ENCODE peak calls at places on chromosomes 1 and 21, in five cellular contexts. K is nephron progenitor cell; T is putamen; Q is T-helper 9 cell; L is activated naive CD4-positive, alpha-beta T cell treated with anti-CD3 and anti-CD28 coated beads, Interleukin-2, amount 10 ng/mL, durations not matched to agents 7 days and 5 days. O is an unnamed sample.

GRCh38 chr1:167922611-167923074 is 8.7 kb upstream of the ADCY10 start:
- DNase-seq in K (no peak), T (no peak), Q (no peak), L (no peak), O (no peak)

GRCh38 chr1:19083081-19083480 is 126.6 kb upstream of the IFFO2 start:
- DNase-seq in K (no peak), T (no peak), Q (no peak), L (no peak), O (no peak)

GRCh38 chr1:160006312-160006940 is 25.4 kb downstream of the PIGM start:
- DNase-seq in K (peak), T (no peak), Q (peak), L (peak), O (no peak)

GRCh38 chr21:15552914-15553491 is 176.8 kb upstream of the USP25 start:
- DNase-seq in K (no peak), T (peak), Q (no peak), L (no peak), O (no peak)

GRCh38 chr1:161298116-161298515 is 11.7 kb downstream of the MPZ start:
- DNase-seq in K (no peak), T (no peak), Q (no peak), L (no peak), O (no peak)

GRCh38 chr1:223545325-223545724 is 120.2 kb downstream of the CAPN8 start:
- DNase-seq in K (no peak), T (no peak), Q (no peak), L (no peak), O (no peak)

GRCh38 chr1:102790997-102791396 is 317.3 kb downstream of the COL11A1 start:
- DNase-seq in K (no peak), T (no peak), Q (no peak), L (no peak), O (no peak)

GRCh38 chr1:184696403-184696802 is 58.3 kb downstream of the EDEM3 start:
- DNase-seq in K (no peak), T (no peak), Q (no peak), L (no peak), O (no peak)

GRCh38 chr1:209326876-209327275 is 256.6 kb upstream of the CAMK1G start:
- DNase-seq in K (no peak), T (no peak), Q (no peak), L (no peak), O (no peak)

GRCh38 chr21:45556645-45557601 is 14.7 kb upstream of the SLC19A1 start:
- DNase-seq in K (no peak), T (no peak), Q (no peak), L (no peak), O (peak)

GRCh38 chr1:80047791-80048190 is 1041.3 kb upstream of the ADGRL4 start:
- DNase-seq in K (no peak), T (no peak), Q (no peak), L (no peak), O (no peak)

GRCh38 chr1:160171352-160171751 is 19.0 kb upstream of the CASQ1 start:
- DNase-seq in K (no peak), T (no peak), Q (no peak), L (no peak), O (no peak)